ENCODE peak calls at places on chromosomes 5 and 9, in five cellular contexts. K is right lobe of liver, Y is adrenal gland, O is prostate gland, H is HCT116. F is an unnamed sample.
A peak's percentile ranks its signal among the peaks of the same experiment; 100 is the strongest.

GRCh38 chr5:90873033-90873517 is 314.5 kb downstream of the ADGRV1 start:
- DNase-seq in K (peak; percentile 28), H (no peak), Y (no peak), O (peak; percentile 72), F (no peak)

GRCh38 chr5:73218552-73219171 is 45.7 kb downstream of the TMEM174 start:
- DNase-seq in Y (no peak), H (peak; percentile 26), K (no peak), O (no peak), F (no peak)

GRCh38 chr5:175235251-175235963 is 208.6 kb downstream of the DRD1 start:
- DNase-seq in K (no peak), H (no peak), O (no peak), Y (no peak), F (no peak)

GRCh38 chr5:108917596-108917995 is 169.9 kb downstream of the FER start:
- DNase-seq in Y (no peak), O (no peak), K (no peak), H (no peak), F (no peak)

GRCh38 chr5:155004138-155004744 is 9.3 kb upstream of the KIF4B start:
- DNase-seq in K (peak; percentile 42), O (no peak), Y (peak; percentile 58), H (peak; percentile 31), F (peak; percentile 49)

GRCh38 chr9:69899491-69899890 is 78.9 kb downstream of the CFAP95 start:
- DNase-seq in Y (no peak), H (no peak), O (no peak), K (no peak), F (no peak)

GRCh38 chr5:89458330-89458656 is 575.3 kb upstream of the MEF2C start:
- DNase-seq in Y (no peak), O (no peak), H (no peak), K (no peak), F (no peak)

GRCh38 chr9:70924905-70925547 is 196.4 kb downstream of the TRPM3 start:
- DNase-seq in H (peak; percentile 48), Y (peak; percentile 83), K (no peak), O (peak; percentile 45), F (peak; percentile 60)

GRCh38 chr9:137642118-137642601 is 23.4 kb downstream of the EHMT1 start:
- DNase-seq in Y (no peak), O (no peak), K (no peak), H (no peak), F (no peak)

GRCh38 chr9:73133042-73133651 is 18.5 kb upstream of the ANXA1 start:
- DNase-seq in K (no peak), O (no peak), H (no peak), Y (no peak), F (no peak)

GRCh38 chr9:34387239-34387638 is 10.5 kb upstream of the MYORG start:
- DNase-seq in H (no peak), K (no peak), Y (no peak), O (no peak), F (no peak)

GRCh38 chr5:71631070-71631469 is 43.9 kb downstream of the MCCC2 start:
- DNase-seq in K (no peak), O (no peak), Y (no peak), H (no peak), F (no peak)
- H3K27ac ChIP-seq in K (no peak overlapping the region), O (peak overlapping the region; percentile 72), Y (no peak overlapping the region), H (no peak overlapping the region), F (no peak overlapping the region)

GRCh38 chr9:5493597-5494511 is 16.5 kb upstream of the PDCD1LG2 start:
- DNase-seq in H (no peak), O (no peak), Y (peak; percentile 75), K (peak; percentile 26), F (peak; percentile 55)
- TF ChIP-seq POLR2A in H (no peak), O (no peak), Y (no peak), K (no peak), F (no peak)

DNA sequence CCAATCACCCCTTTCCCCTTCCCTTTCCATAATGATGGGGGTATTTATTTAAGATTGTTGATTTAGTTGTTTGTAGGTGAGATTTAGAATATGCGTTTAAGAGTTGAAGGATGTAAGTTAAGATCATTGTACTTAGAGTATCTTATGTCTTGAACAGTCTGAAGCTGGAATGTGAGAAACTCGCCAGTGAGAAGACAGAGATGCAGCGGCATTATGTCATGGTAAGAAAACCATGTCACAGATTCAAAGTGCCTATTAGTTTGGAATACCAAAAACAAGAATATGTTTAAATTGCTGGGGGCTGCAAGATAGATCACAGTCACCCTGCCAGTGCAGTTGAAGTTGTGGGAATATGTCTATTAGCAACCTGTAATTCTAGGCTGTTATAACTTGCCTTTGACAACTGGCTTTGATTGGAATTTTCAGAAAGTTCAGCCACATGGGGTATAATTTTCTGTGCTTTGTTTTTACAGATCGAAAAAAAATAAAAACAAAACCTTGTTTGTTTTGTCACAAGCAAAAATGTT is 3.0 kb downstream of the TLE4 start:
- DNase-seq in O (no peak), K (no peak), H (no peak), Y (no peak), F (no peak)
- H3K4me3 ChIP-seq in O (no peak overlapping the region), K (no peak overlapping the region), H (no peak overlapping the region), Y (no peak overlapping the region), F (no peak overlapping the region)

DNA sequence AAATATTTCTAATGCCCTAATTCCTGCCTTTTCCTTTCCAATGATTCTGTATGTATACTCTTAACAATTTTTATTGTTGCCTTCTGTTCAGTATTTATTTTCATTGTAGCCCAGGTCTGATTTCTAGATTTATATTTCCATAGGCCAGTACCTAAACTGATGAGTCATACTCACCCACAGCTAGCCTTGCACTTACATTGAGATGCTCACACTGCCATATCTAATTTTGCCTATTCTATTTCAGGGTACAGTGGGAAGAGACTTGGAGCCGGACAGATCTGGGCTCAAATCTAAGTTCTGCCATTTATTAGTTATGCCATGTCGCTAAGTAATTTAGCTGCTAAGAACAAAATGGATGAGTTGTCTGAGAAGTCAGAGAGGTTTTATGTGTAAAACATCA is 62.2 kb upstream of the CDK5RAP2 start:
- DNase-seq in H (no peak), K (no peak), Y (no peak), O (no peak), F (no peak)
- H3K27ac ChIP-seq in H (no peak overlapping the region), K (no peak overlapping the region), Y (no peak overlapping the region), O (no peak overlapping the region), F (no peak overlapping the region)

DNA sequence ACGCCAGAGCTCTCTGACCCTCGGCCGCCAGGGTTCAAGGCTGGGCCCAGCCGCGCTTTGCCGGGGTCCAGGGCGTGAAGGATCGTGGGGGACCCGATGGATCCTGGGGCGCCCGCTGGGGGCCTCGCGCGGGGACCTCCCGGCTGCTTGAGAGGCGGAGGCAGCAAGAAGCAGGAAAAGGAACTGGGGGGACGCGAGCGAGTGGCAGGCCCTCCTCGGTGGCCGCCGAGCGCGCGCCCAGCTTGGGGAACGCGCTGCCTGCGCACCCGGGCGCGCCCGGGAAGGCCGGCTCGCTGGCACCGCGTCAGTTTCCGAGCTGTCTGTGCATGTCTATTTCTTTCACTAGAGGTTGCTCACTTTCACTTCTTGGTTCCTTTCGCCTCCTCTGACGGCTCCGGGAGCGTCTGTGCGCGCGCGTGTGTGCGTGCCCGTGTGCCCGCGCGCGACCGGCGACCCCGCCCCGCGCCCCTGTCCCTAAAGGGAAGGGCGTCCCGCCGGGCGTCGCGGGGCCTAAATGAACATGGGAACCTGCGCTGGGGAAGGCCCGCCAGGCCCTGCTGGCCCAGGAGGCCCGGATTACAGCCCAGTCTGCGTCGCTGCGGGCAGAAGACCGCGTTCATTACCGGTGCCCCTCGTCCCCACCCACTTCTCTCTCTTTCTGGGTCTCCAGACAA is 205.5 kb upstream of the IER5L start:
- DNase-seq in Y (peak; percentile 92), K (peak; percentile 84), O (peak; percentile 88), H (no peak), F (peak; percentile 72)
- TF ChIP-seq POLR2A in Y (peak; percentile 36), K (peak; percentile 71), O (peak; percentile 52), H (no peak), F (peak; percentile 31)

GRCh38 chr5:40474250-40474649 is 205.5 kb upstream of the PTGER4 start:
- DNase-seq in Y (no peak), K (no peak), H (no peak), O (no peak), F (no peak)
- H3K4me3 ChIP-seq in Y (no peak overlapping the region), K (no peak overlapping the region), H (no peak overlapping the region), O (no peak overlapping the region), F (no peak overlapping the region)

GRCh38 chr9:613771-614347 is 227.6 kb upstream of the DMRT1 start:
- DNase-seq in O (peak; percentile 83), Y (peak; percentile 90), K (peak; percentile 75), H (peak; percentile 13), F (peak; percentile 58)
- H3K27ac ChIP-seq in O (peak overlapping the region; percentile 55), Y (no peak overlapping the region), K (no peak overlapping the region), H (no peak overlapping the region), F (no peak overlapping the region)

GRCh38 chr9:135502168-135502872 is 1.8 kb downstream of the MRPS2 start:
- DNase-seq in H (no peak), O (no peak), K (no peak), Y (no peak), F (no peak)
- TF ChIP-seq POLR2A in H (no peak), O (no peak), K (no peak), Y (no peak), F (no peak)

GRCh38 chr9:21800931-21801682 is 1.3 kb upstream of the MTAP start:
- DNase-seq in Y (no peak), K (no peak), H (no peak), O (no peak), F (no peak)

GRCh38 chr9:21802418-21803000 is at the start of gene MTAP:
- DNase-seq in K (peak; percentile 93), O (peak; percentile 95), Y (peak; percentile 97), H (peak; percentile 91), F (peak; percentile 89)

GRCh38 chr9:21804336-21804735 is 1.9 kb downstream of the MTAP start:
- DNase-seq in Y (no peak), K (no peak), H (no peak), O (no peak), F (no peak)

GRCh38 chr9:21803674-21804048 is 1.2 kb downstream of the MTAP start:
- DNase-seq in O (no peak), K (no peak), Y (no peak), H (no peak), F (no peak)

DNA sequence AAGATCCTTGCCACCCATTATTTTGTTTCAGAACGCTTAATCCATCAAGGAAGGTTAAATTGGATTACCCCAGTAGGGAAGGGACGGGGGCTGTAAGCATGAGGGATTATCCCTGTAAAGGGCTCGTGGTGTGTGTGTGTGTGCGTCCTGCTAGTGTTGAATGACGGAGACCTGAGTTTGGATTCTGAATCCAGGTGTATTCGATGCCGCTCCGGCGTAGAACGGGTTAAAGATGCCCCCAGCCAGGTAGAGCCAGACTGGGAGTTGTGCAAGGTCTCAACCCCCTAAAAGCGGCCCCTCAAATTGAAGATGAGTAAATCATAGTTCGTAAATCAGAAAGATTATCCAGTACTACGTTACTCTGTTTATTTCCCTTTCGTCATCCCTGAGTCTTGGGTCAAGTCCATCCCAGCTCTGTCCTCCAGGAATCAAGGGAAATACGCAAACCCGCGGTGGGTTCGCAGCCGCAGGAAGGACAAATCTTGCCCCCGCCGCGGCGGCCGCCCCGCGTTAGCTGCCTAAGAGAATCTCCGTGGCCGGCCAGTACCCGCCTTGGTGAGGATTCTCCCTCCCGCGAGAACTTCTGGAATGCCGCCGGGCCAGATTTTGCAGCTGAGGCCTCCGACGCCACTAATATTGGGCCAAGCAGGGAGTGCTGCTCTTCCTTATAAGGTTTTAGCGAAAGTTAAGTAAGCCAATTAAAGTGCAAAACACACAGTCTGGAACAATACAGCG is 586 bp upstream of the MTAP start:
- DNase-seq in H (peak; percentile 82), K (peak; percentile 67), Y (peak; percentile 83), O (peak; percentile 95), F (peak; percentile 32)
- H3K4me3 ChIP-seq in H (peak overlapping the region; percentile 95), K (peak overlapping the region; percentile 95), Y (peak overlapping the region; percentile 85), O (peak overlapping the region; percentile 69), F (peak overlapping the region; percentile 57)

F was measured in Peyer's patch.